ENCODE peak calls at places on chromosomes 1 and 21, in four cellular contexts. O is neuronal stem cell, Z is HepG2, Q is cardiac fibroblast. C is an unnamed sample.

GRCh38 chr1:210853276-210853675 is 280.7 kb downstream of the KCNH1 start:
- DNase-seq in O (no peak), Z (no peak), Q (no peak), C (no peak)

GRCh38 chr1:2279210-2279639 is 51.1 kb downstream of the SKI start:
- DNase-seq in O (peak; percentile 91), Z (no peak), Q (peak; percentile 99), C (peak; percentile 72)

GRCh38 chr1:154870734-154871133 is 653 bp upstream of the KCNN3 start:
- DNase-seq in O (no peak), Z (no peak), Q (no peak), C (no peak)

GRCh38 chr1:22038036-22038435 is 14.5 kb upstream of the CDC42 start:
- DNase-seq in O (no peak), Z (no peak), Q (no peak), C (no peak)

GRCh38 chr1:55275976-55276375 is 60.8 kb upstream of the USP24 start:
- DNase-seq in O (no peak), Z (no peak), Q (peak; percentile 25), C (peak; percentile 52)

GRCh38 chr1:23436520-23437354 is 12.2 kb upstream of the TCEA3 start:
- DNase-seq in O (no peak), Z (no peak), Q (no peak), C (no peak)

GRCh38 chr21:23811802-23812201 is 1795.5 kb downstream of the MRPL39 start:
- DNase-seq in O (no peak), Z (no peak), Q (no peak), C (no peak)

GRCh38 chr1:117612517-117613248 is 6.8 kb downstream of the TENT5C start:
- DNase-seq in O (no peak), Z (no peak), Q (peak; percentile 83), C (peak; percentile 52)

GRCh38 chr1:37325509-37326437 is 148.6 kb upstream of the ZC3H12A start:
- DNase-seq in O (no peak), Z (no peak), Q (no peak), C (no peak)

GRCh38 chr1:225941949-225942222 is 866 bp upstream of the LEFTY2 start:
- DNase-seq in O (no peak), Z (no peak), Q (no peak), C (no peak)

GRCh38 chr1:208245185-208245705 is 1.1 kb upstream of the PLXNA2 start:
- DNase-seq in O (peak; percentile 89), Z (peak; percentile 85), Q (peak; percentile 96), C (peak; percentile 94)

GRCh38 chr1:155034318-155035208 is 939 bp downstream of the DCST1 start:
- DNase-seq in O (no peak), Z (no peak), Q (no peak), C (no peak)

GRCh38 chr1:103190746-103191145 is 82.4 kb upstream of the COL11A1 start:
- DNase-seq in O (no peak), Z (no peak), Q (no peak), C (no peak)

GRCh38 chr1:173554089-173554488 is 48.8 kb downstream of the SLC9C2 start:
- DNase-seq in O (no peak), Z (no peak), Q (no peak), C (no peak)

GRCh38 chr1:112296908-112297307 is 99.1 kb upstream of the CTTNBP2NL start:
- DNase-seq in O (no peak), Z (no peak), Q (peak; percentile 30), C (peak; percentile 2)

GRCh38 chr1:226406401-226406881 is 1.5 kb downstream of the PARP1 start:
- DNase-seq in O (no peak), Z (peak; percentile 30), Q (no peak), C (no peak)

GRCh38 chr1:39270368-39270767 is 65.9 kb downstream of the MACF1 start:
- DNase-seq in O (no peak), Z (no peak), Q (no peak), C (no peak)

GRCh38 chr1:244796719-244797406 is 38.6 kb upstream of the COX20 start:
- DNase-seq in O (peak; percentile 63), Z (peak; percentile 51), Q (peak; percentile 77), C (peak; percentile 72)

GRCh38 chr1:44839561-44839960 is 3.5 kb downstream of the PTCH2 start:
- DNase-seq in O (no peak), Z (no peak), Q (no peak), C (no peak)

GRCh38 chr1:78255378-78255777 is 209.6 kb downstream of the GIPC2 start:
- DNase-seq in O (no peak), Z (no peak), Q (no peak), C (no peak)

GRCh38 chr1:202618387-202619022 is 91.7 kb downstream of the SYT2 start:
- DNase-seq in O (no peak), Z (no peak), Q (peak; percentile 55), C (peak; percentile 59)

GRCh38 chr1:25744636-25745425 is 55.2 kb upstream of the SELENON start:
- DNase-seq in O (no peak), Z (no peak), Q (no peak), C (no peak)

GRCh38 chr1:16015491-16015890 is 2.4 kb downstream of the HSPB7 start:
- DNase-seq in O (no peak), Z (no peak), Q (no peak), C (no peak)

GRCh38 chr1:70552662-70553061 is 141.6 kb downstream of the CTH start:
- DNase-seq in O (no peak), Z (no peak), Q (no peak), C (no peak)

GRCh38 chr21:32869459-32869858 is 97.9 kb upstream of the PAXBP1 start:
- DNase-seq in O (no peak), Z (no peak), Q (no peak), C (no peak)

GRCh38 chr1:12232221-12232620 is 2.4 kb downstream of the VPS13D start:
- DNase-seq in O (no peak), Z (no peak), Q (no peak), C (no peak)

GRCh38 chr1:92410706-92411105 is 76.0 kb downstream of the GFI1 start:
- DNase-seq in O (no peak), Z (no peak), Q (no peak), C (no peak)

GRCh38 chr1:71307451-71307850 is 226.6 kb upstream of the ZRANB2 start:
- DNase-seq in O (no peak), Z (no peak), Q (peak; percentile 73), C (no peak)

GRCh38 chr1:245701631-245702030 is 546.8 kb downstream of the KIF26B start:
- DNase-seq in O (no peak), Z (no peak), Q (no peak), C (no peak)

GRCh38 chr1:100622966-100623762 is 85.2 kb downstream of the GPR88 start:
- DNase-seq in O (no peak), Z (no peak), Q (peak; percentile 64), C (peak; percentile 68)

GRCh38 chr1:1068374-1069060 is 5.6 kb downstream of the RNF223 start:
- DNase-seq in O (no peak), Z (no peak), Q (no peak), C (no peak)

GRCh38 chr1:90782046-90782445 is 64.9 kb upstream of the BARHL2 start:
- DNase-seq in O (no peak), Z (no peak), Q (no peak), C (no peak)

GRCh38 chr1:212718499-212718898 is 18.9 kb upstream of the BATF3 start:
- DNase-seq in O (no peak), Z (no peak), Q (peak; percentile 32), C (no peak)

GRCh38 chr1:69513621-69514020 is 54.1 kb upstream of the LRRC7 start:
- DNase-seq in O (no peak), Z (no peak), Q (peak; percentile 6), C (no peak)

GRCh38 chr1:183783896-183784637 is 20.9 kb upstream of the RGL1 start:
- DNase-seq in O (no peak), Z (no peak), Q (peak; percentile 94), C (peak; percentile 54)

GRCh38 chr1:181135815-181136737 is 47.6 kb downstream of the IER5 start:
- DNase-seq in O (no peak), Z (no peak), Q (peak; percentile 63), C (peak; percentile 86)

GRCh38 chr1:176696109-176696508 is 233.1 kb downstream of the PAPPA2 start:
- DNase-seq in O (no peak), Z (no peak), Q (no peak), C (no peak)

GRCh38 chr1:6448749-6449631 is 17.0 kb downstream of the TNFRSF25 start:
- DNase-seq in O (no peak), Z (peak; percentile 50), Q (no peak), C (no peak)

C was measured in brain microvascular endothelial cell.